ENCODE peak calls at places on chromosomes 4 and X, in ten cellular contexts. A is HepG2, B is K562, S is Peyer's patch, Y is thyroid gland, J is gastrocnemius medialis, E is stomach, I is IMR-90, M is endothelial cell of umbilical vein, D is lower leg skin. V is an unnamed sample.

GRCh38 chrX:65588795-65589194 is 54.2 kb upstream of the LAS1L start:
- DNase-seq in J (no peak), E (no peak), A (no peak), Y (no peak), M (no peak), I (no peak), B (no peak), S (no peak), D (no peak), V (no peak)

GRCh38 chr4:151960449-151961246 is 199.8 kb upstream of the GATB start:
- DNase-seq in E (no peak), D (peak), B (no peak), S (no peak), Y (no peak), J (no peak), I (no peak), A (no peak), M (no peak), V (peak)

GRCh38 chr4:48790581-48790980 is 10.5 kb upstream of the FRYL start:
- DNase-seq in A (no peak), M (no peak), D (no peak), B (no peak), I (no peak), E (no peak), Y (no peak), S (no peak), J (no peak), V (no peak)

GRCh38 chr4:41748788-41749445 is 392 bp upstream of the PHOX2B start:
- DNase-seq in D (no peak), S (no peak), M (no peak), J (no peak), A (no peak), I (no peak), E (no peak), B (no peak), Y (no peak), V (no peak)

GRCh38 chr4:108001540-108001939 is 11.9 kb downstream of the HADH start:
- DNase-seq in I (peak), A (no peak), M (no peak), E (no peak), B (no peak), S (no peak), Y (no peak), D (no peak), J (no peak), V (no peak)

GRCh38 chrX:151177141-151178027 is 1.0 kb downstream of the GPR50 start:
- DNase-seq in A (no peak), M (peak), I (no peak), B (no peak), J (no peak), D (no peak), Y (no peak), S (no peak), E (no peak), V (no peak)

GRCh38 chr4:121827851-121828250 is 4.2 kb upstream of the CCNA2 start:
- DNase-seq in M (no peak), E (no peak), A (no peak), B (no peak), J (no peak), S (no peak), I (peak), D (no peak), Y (no peak), V (no peak)

GRCh38 chrX:50579955-50580354 is 109.3 kb upstream of the DGKK start:
- DNase-seq in D (peak), Y (peak), S (peak), I (peak), A (peak), J (no peak), B (peak), M (peak), E (peak), V (peak)

GRCh38 chr4:158722291-158722916 is 792 bp downstream of the PPID start:
- DNase-seq in I (peak), M (peak), E (no peak), J (no peak), B (peak), D (no peak), S (no peak), A (peak), Y (no peak), V (peak)

GRCh38 chrX:31580726-31581125 is 508.9 kb upstream of the FTHL17 start:
- DNase-seq in D (no peak), M (peak), Y (no peak), S (no peak), J (no peak), B (no peak), I (peak), A (no peak), E (no peak), V (no peak)

GRCh38 chrX:18428006-18428405 is 2.6 kb downstream of the CDKL5 start:
- DNase-seq in E (no peak), Y (no peak), A (peak), J (no peak), B (no peak), I (no peak), S (no peak), M (no peak), D (no peak), V (no peak)

GRCh38 chrX:18422886-18423285 is 2.5 kb upstream of the CDKL5 start:
- DNase-seq in M (no peak), J (no peak), Y (no peak), I (peak), S (no peak), B (no peak), A (no peak), D (no peak), E (no peak), V (no peak)

GRCh38 chrX:18426004-18426320 is 554 bp downstream of the CDKL5 start:
- DNase-seq in A (no peak), J (no peak), E (no peak), S (no peak), B (no peak), M (no peak), Y (no peak), I (no peak), D (no peak), V (no peak)

GRCh38 chrX:18424482-18425198 is 768 bp upstream of the CDKL5 start:
- DNase-seq in M (peak), D (no peak), E (no peak), I (peak), S (peak), B (no peak), A (no peak), Y (peak), J (no peak), V (peak)

GRCh38 chrX:18425199-18426003 is at the start of gene CDKL5:
- DNase-seq in J (peak), A (peak), Y (peak), S (peak), E (peak), B (peak), M (peak), I (peak), D (peak), V (peak)
- TF ChIP-seq POLR2A in J (peak), A (peak), Y (no peak), S (peak), E (peak), B (no peak), M (no peak), I (peak), D (no peak), V (peak)

GRCh38 chrX:39688219-39688575 is 409.6 kb downstream of the BCOR start:
- DNase-seq in A (no peak), M (no peak), I (no peak), D (no peak), J (no peak), E (no peak), S (no peak), Y (no peak), B (no peak), V (no peak)
- H3K4me3 ChIP-seq in A (no peak), M (no peak), I (peak), D (no peak), J (peak), E (peak), S (peak), Y (no peak), B (no peak), V (peak)

GRCh38 chrX:23626651-23627050 is 40.6 kb upstream of the PRDX4 start:
- DNase-seq in D (no peak), S (no peak), E (no peak), B (no peak), Y (no peak), M (no peak), J (no peak), I (no peak), A (no peak), V (no peak)
- TF ChIP-seq CTCF in D (no peak), S (no peak), E (no peak), B (peak), Y (peak), M (no peak), J (no peak), I (no peak), A (no peak), V (no peak)

GRCh38 chrX:109733658-109734022 is 583 bp upstream of the ACSL4 start:
- DNase-seq in Y (no peak), A (no peak), J (no peak), M (no peak), D (no peak), B (no peak), I (no peak), E (no peak), S (no peak), V (no peak)
- TF ChIP-seq POLR2A in Y (no peak), A (no peak), J (no peak), M (no peak), D (no peak), B (no peak), I (no peak), E (no peak), S (no peak), V (no peak)

DNA sequence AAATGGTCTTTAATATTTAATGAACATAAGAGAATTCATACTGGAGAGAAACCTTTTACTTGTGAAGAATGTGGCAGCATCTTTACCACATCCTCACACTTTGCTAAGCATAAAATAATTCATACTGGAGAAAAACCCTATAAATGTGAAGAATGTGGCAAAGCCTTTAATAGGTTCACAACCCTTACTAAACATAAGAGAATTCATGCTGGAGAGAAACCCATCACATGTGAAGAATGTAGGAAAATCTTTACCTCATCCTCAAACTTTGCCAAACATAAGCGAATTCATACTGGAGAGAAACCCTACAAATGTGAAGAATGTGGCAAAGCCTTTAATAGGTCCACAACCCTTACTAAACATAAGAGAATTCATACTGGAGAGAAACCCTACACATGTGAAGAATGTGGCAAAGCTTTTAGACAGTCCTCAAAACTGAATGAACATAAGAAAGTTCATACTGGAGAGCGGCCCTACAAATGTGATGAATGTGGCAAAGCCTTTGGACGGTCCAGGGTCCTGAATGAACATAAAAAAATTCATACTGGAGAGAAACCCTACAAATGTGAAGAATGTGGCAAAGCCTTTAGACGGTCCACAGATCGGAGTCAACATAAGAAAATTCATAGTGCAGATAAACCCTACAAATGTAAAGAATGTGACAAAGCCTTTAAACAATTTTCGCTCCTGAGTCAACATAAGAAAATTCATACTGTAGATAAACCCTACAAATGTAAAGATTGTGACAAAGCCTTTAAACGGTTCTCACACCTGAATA is 35.6 kb downstream of the ZNF141 start:
- DNase-seq in J (no peak), Y (no peak), E (no peak), D (no peak), M (no peak), B (no peak), A (no peak), S (no peak), I (no peak), V (no peak)
- H3K4me3 ChIP-seq in J (no peak), Y (no peak), E (no peak), D (no peak), M (no peak), B (no peak), A (no peak), S (no peak), I (no peak), V (no peak)

GRCh38 chr4:52172166-52172565 is 121.1 kb downstream of the SPATA18 start:
- DNase-seq in E (no peak), A (no peak), S (no peak), B (no peak), Y (no peak), M (no peak), J (no peak), I (no peak), D (no peak), V (peak)
- TF ChIP-seq CTCF in E (no peak), A (peak), S (no peak), B (peak), Y (no peak), M (peak), J (no peak), I (peak), D (no peak), V (no peak)

DNA sequence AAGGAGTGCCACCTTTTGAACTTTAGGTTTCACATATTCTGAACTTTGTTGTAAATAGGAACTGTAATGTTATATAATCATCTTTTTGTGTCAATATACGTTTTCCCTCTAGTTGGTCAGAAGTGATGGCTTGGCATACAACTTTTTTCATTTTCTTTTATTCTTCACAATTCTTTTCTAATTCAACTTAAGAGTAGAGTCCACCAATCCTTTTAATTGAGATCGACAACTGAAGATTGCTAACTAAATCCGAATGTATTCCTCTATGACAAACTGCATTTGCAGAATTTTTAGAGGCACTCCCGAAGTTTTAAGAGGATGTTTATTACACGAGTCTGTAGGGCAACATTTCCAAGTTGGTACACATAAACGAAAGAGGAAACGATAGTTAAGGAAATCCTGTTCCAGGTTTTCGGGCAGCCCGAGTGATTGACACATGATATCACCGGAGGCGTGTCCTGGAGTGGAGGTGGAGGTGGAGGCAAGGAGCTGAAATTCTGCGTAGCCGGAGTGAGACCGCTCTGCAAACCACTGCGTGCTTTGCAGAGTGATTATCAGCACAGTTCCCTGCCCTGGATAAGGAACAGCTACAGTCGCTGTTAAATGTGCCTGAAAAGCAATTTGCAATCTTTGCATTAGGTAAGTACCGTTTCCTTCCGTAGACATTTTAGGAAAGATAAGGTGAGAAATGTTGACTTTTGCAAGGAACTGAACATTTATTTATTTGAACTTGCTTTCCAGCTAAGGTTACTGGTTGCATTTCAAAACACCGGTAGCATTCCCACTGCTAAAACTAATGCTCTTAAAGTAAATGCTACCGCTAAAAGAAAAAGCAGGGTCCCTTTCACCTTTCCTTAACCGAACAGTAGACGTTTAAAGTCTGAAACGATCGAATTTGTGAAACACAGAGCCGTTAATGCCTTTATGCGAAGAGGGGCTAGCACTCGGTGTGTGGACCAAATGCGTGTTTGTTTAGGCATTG is at the start of gene SPRY1:
- DNase-seq in I (peak), M (peak), Y (peak), J (peak), B (peak), E (peak), D (peak), S (peak), A (peak), V (peak)
- TF ChIP-seq POLR2A in I (no peak), M (peak), Y (peak), J (peak), B (no peak), E (peak), D (no peak), S (peak), A (peak), V (peak)